ENCODE peak calls at places on chromosomes 2 and 18, in nine cellular contexts. One of them, this sample, is unnamed.

GRCh38 chr2:238423561-238424312 is 3.0 kb upstream of the ASB1 start:
- DNase-seq in fibroblast of lung: peak
- DNase-seq in kidney: no peak
- DNase-seq in endodermal cell: no peak
- DNase-seq in IMR-90: peak
- DNase-seq in mesendoderm: no peak
- DNase-seq in HepG2: no peak
- DNase-seq in mesenchymal stem cell: no peak
- DNase-seq in HCT116: no peak
- DNase-seq in this sample: peak

GRCh38 chr2:122083256-122084048 is 328.0 kb downstream of the TSN start:
- DNase-seq in HepG2: no peak
- DNase-seq in fibroblast of lung: no peak
- DNase-seq in mesenchymal stem cell: no peak
- DNase-seq in mesendoderm: no peak
- DNase-seq in endodermal cell: no peak
- DNase-seq in IMR-90: no peak
- DNase-seq in HCT116: no peak
- DNase-seq in kidney: no peak
- DNase-seq in this sample: no peak

GRCh38 chr18:44495151-44495550 is 185.5 kb upstream of the SETBP1 start:
- DNase-seq in mesenchymal stem cell: no peak
- DNase-seq in IMR-90: no peak
- DNase-seq in fibroblast of lung: no peak
- DNase-seq in HCT116: no peak
- DNase-seq in mesendoderm: peak
- DNase-seq in endodermal cell: no peak
- DNase-seq in HepG2: no peak
- DNase-seq in kidney: no peak
- DNase-seq in this sample: no peak

GRCh38 chr2:138249207-138249606 is 252.4 kb upstream of the SPOPL start:
- DNase-seq in kidney: no peak
- DNase-seq in HepG2: no peak
- DNase-seq in fibroblast of lung: no peak
- DNase-seq in endodermal cell: no peak
- DNase-seq in IMR-90: no peak
- DNase-seq in HCT116: no peak
- DNase-seq in mesendoderm: no peak
- DNase-seq in mesenchymal stem cell: no peak
- DNase-seq in this sample: no peak

GRCh38 chr18:40048886-40049650 is 1906.0 kb upstream of the PIK3C3 start:
- DNase-seq in HepG2: no peak
- DNase-seq in fibroblast of lung: no peak
- DNase-seq in mesendoderm: peak
- DNase-seq in HCT116: no peak
- DNase-seq in kidney: no peak
- DNase-seq in mesenchymal stem cell: no peak
- DNase-seq in endodermal cell: no peak
- DNase-seq in IMR-90: no peak
- DNase-seq in this sample: no peak

GRCh38 chr2:176812376-176812775 is 400.2 kb upstream of the HNRNPA3 start:
- DNase-seq in mesendoderm: no peak
- DNase-seq in IMR-90: no peak
- DNase-seq in HCT116: no peak
- DNase-seq in HepG2: no peak
- DNase-seq in fibroblast of lung: no peak
- DNase-seq in mesenchymal stem cell: no peak
- DNase-seq in kidney: no peak
- DNase-seq in endodermal cell: no peak
- DNase-seq in this sample: no peak

GRCh38 chr18:31274915-31275314 is 43.0 kb upstream of the DSG1 start:
- DNase-seq in HepG2: peak
- DNase-seq in fibroblast of lung: peak
- DNase-seq in IMR-90: no peak
- DNase-seq in mesendoderm: no peak
- DNase-seq in HCT116: peak
- DNase-seq in kidney: no peak
- DNase-seq in endodermal cell: no peak
- DNase-seq in mesenchymal stem cell: peak
- DNase-seq in this sample: peak

GRCh38 chr2:19351499-19351898 is 6.9 kb downstream of the OSR1 start:
- DNase-seq in endodermal cell: peak
- DNase-seq in HCT116: no peak
- DNase-seq in fibroblast of lung: no peak
- DNase-seq in HepG2: no peak
- DNase-seq in mesendoderm: peak
- DNase-seq in IMR-90: no peak
- DNase-seq in kidney: no peak
- DNase-seq in mesenchymal stem cell: no peak
- DNase-seq in this sample: no peak

GRCh38 chr2:183898641-183899040 is 699.7 kb upstream of the ZNF804A start:
- DNase-seq in mesendoderm: peak
- DNase-seq in fibroblast of lung: peak
- DNase-seq in HepG2: no peak
- DNase-seq in endodermal cell: no peak
- DNase-seq in kidney: no peak
- DNase-seq in HCT116: no peak
- DNase-seq in IMR-90: no peak
- DNase-seq in mesenchymal stem cell: no peak
- DNase-seq in this sample: no peak

GRCh38 chr2:151478011-151478410 is 68.3 kb downstream of the RIF1 start:
- DNase-seq in IMR-90: peak
- DNase-seq in endodermal cell: no peak
- DNase-seq in HCT116: no peak
- DNase-seq in kidney: no peak
- DNase-seq in HepG2: no peak
- DNase-seq in mesendoderm: no peak
- DNase-seq in fibroblast of lung: peak
- DNase-seq in mesenchymal stem cell: no peak
- DNase-seq in this sample: peak

GRCh38 chr2:237022533-237022932 is 63.2 kb upstream of the COPS8 start:
- DNase-seq in endodermal cell: no peak
- DNase-seq in IMR-90: no peak
- DNase-seq in fibroblast of lung: no peak
- DNase-seq in HCT116: no peak
- DNase-seq in mesendoderm: no peak
- DNase-seq in kidney: no peak
- DNase-seq in mesenchymal stem cell: no peak
- DNase-seq in HepG2: no peak
- DNase-seq in this sample: no peak

GRCh38 chr18:36441872-36442271 is 144.4 kb downstream of the FHOD3 start:
- DNase-seq in endodermal cell: no peak
- DNase-seq in HCT116: no peak
- DNase-seq in mesenchymal stem cell: peak
- DNase-seq in IMR-90: peak
- DNase-seq in mesendoderm: no peak
- DNase-seq in fibroblast of lung: peak
- DNase-seq in kidney: no peak
- DNase-seq in HepG2: no peak
- DNase-seq in this sample: peak

GRCh38 chr2:176174850-176175728 is 13.4 kb upstream of the HOXD1 start:
- DNase-seq in mesendoderm: peak
- DNase-seq in fibroblast of lung: peak
- DNase-seq in HepG2: no peak
- DNase-seq in IMR-90: no peak
- DNase-seq in mesenchymal stem cell: no peak
- DNase-seq in kidney: peak
- DNase-seq in endodermal cell: peak
- DNase-seq in HCT116: no peak
- DNase-seq in this sample: no peak

GRCh38 chr2:21820271-21820670 is 696.5 kb downstream of the TDRD15 start:
- DNase-seq in kidney: no peak
- DNase-seq in HCT116: no peak
- DNase-seq in mesenchymal stem cell: peak
- DNase-seq in HepG2: no peak
- DNase-seq in fibroblast of lung: no peak
- DNase-seq in mesendoderm: no peak
- DNase-seq in IMR-90: peak
- DNase-seq in endodermal cell: no peak
- DNase-seq in this sample: no peak

GRCh38 chr2:23588788-23589187 is 203.8 kb downstream of the KLHL29 start:
- DNase-seq in mesenchymal stem cell: no peak
- DNase-seq in IMR-90: peak
- DNase-seq in fibroblast of lung: no peak
- DNase-seq in endodermal cell: no peak
- DNase-seq in HCT116: no peak
- DNase-seq in mesendoderm: no peak
- DNase-seq in kidney: peak
- DNase-seq in HepG2: no peak
- DNase-seq in this sample: no peak

GRCh38 chr2:55966431-55967118 is 43.0 kb upstream of the EFEMP1 start:
- DNase-seq in kidney: peak
- DNase-seq in fibroblast of lung: peak
- DNase-seq in mesenchymal stem cell: no peak
- DNase-seq in IMR-90: peak
- DNase-seq in mesendoderm: no peak
- DNase-seq in endodermal cell: no peak
- DNase-seq in HepG2: no peak
- DNase-seq in HCT116: no peak
- DNase-seq in this sample: no peak

GRCh38 chr18:53944721-53945120 is 279.7 kb downstream of the MBD2 start:
- DNase-seq in HCT116: no peak
- DNase-seq in kidney: no peak
- DNase-seq in mesenchymal stem cell: no peak
- DNase-seq in endodermal cell: no peak
- DNase-seq in IMR-90: no peak
- DNase-seq in fibroblast of lung: no peak
- DNase-seq in mesendoderm: peak
- DNase-seq in HepG2: no peak
- DNase-seq in this sample: no peak

GRCh38 chr2:219250044-219250781 is 2.8 kb upstream of the TUBA4B start:
- DNase-seq in kidney: peak
- DNase-seq in IMR-90: peak
- DNase-seq in fibroblast of lung: no peak
- DNase-seq in HepG2: no peak
- DNase-seq in mesendoderm: no peak
- DNase-seq in HCT116: no peak
- DNase-seq in endodermal cell: no peak
- DNase-seq in mesenchymal stem cell: peak
- DNase-seq in this sample: no peak

DNA sequence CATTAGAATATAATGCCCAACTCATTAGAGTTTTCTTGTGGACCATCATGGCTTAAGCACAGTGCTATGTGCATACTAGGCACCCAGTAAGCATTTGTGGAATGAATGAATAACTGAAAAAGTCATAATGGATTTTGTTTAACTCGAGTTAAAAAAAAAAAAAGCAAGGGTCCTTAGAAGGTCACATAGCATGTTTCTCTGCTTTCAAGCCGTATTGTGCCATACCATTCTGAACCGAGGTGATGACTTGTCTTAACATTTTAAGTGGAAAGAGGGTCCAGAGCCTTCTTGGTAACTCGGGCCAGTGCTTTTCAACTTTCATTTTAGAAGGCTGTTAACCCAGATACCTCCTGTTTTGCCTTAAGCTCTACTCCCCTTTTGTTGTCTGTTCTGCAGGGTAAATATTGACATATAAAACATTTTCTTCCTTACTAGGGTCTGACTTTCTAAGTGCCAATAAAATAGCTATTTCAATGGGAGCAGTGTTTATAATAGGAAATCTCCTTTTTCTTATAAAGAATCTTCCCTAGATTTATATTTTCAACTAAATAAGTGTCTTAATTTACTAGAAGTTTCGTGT is 787 bp upstream of the ADGRF3 start:
- DNase-seq in HepG2: no peak
- DNase-seq in mesendoderm: no peak
- DNase-seq in kidney: no peak
- DNase-seq in IMR-90: peak
- DNase-seq in HCT116: no peak
- DNase-seq in endodermal cell: no peak
- DNase-seq in mesenchymal stem cell: peak
- DNase-seq in fibroblast of lung: peak
- DNase-seq in this sample: peak
- H3K9ac ChIP-seq in HepG2: peak
- H3K9ac ChIP-seq in mesendoderm: peak
- H3K9ac ChIP-seq in kidney: peak
- H3K9ac ChIP-seq in IMR-90: peak
- H3K9ac ChIP-seq in HCT116: peak
- H3K9ac ChIP-seq in endodermal cell: peak
- H3K9ac ChIP-seq in mesenchymal stem cell: peak
- H3K9ac ChIP-seq in fibroblast of lung: peak
- H3K9ac ChIP-seq in this sample: peak

GRCh38 chr2:161078211-161078539 is 82.1 kb upstream of the TANK start:
- DNase-seq in mesendoderm: no peak
- DNase-seq in mesenchymal stem cell: no peak
- DNase-seq in endodermal cell: no peak
- DNase-seq in IMR-90: no peak
- DNase-seq in HepG2: no peak
- DNase-seq in HCT116: no peak
- DNase-seq in fibroblast of lung: no peak
- DNase-seq in kidney: no peak
- DNase-seq in this sample: peak
- H3K27ac ChIP-seq in mesendoderm: no peak
- H3K27ac ChIP-seq in mesenchymal stem cell: no peak
- H3K27ac ChIP-seq in endodermal cell: no peak
- H3K27ac ChIP-seq in IMR-90: no peak
- H3K27ac ChIP-seq in HepG2: no peak
- H3K27ac ChIP-seq in HCT116: no peak
- H3K27ac ChIP-seq in fibroblast of lung: no peak
- H3K27ac ChIP-seq in kidney: no peak
- H3K27ac ChIP-seq in this sample: no peak

GRCh38 chr2:61889212-61889956 is 928 bp upstream of the CCT4 start:
- DNase-seq in HepG2: no peak
- DNase-seq in mesenchymal stem cell: no peak
- DNase-seq in mesendoderm: no peak
- DNase-seq in endodermal cell: peak
- DNase-seq in fibroblast of lung: no peak
- DNase-seq in IMR-90: no peak
- DNase-seq in kidney: peak
- DNase-seq in HCT116: no peak
- DNase-seq in this sample: no peak
- H3K4me3 ChIP-seq in HepG2: peak
- H3K4me3 ChIP-seq in mesenchymal stem cell: peak
- H3K4me3 ChIP-seq in mesendoderm: no peak
- H3K4me3 ChIP-seq in endodermal cell: peak
- H3K4me3 ChIP-seq in fibroblast of lung: peak
- H3K4me3 ChIP-seq in IMR-90: no peak
- H3K4me3 ChIP-seq in kidney: peak
- H3K4me3 ChIP-seq in HCT116: peak
- H3K4me3 ChIP-seq in this sample: peak

DNA sequence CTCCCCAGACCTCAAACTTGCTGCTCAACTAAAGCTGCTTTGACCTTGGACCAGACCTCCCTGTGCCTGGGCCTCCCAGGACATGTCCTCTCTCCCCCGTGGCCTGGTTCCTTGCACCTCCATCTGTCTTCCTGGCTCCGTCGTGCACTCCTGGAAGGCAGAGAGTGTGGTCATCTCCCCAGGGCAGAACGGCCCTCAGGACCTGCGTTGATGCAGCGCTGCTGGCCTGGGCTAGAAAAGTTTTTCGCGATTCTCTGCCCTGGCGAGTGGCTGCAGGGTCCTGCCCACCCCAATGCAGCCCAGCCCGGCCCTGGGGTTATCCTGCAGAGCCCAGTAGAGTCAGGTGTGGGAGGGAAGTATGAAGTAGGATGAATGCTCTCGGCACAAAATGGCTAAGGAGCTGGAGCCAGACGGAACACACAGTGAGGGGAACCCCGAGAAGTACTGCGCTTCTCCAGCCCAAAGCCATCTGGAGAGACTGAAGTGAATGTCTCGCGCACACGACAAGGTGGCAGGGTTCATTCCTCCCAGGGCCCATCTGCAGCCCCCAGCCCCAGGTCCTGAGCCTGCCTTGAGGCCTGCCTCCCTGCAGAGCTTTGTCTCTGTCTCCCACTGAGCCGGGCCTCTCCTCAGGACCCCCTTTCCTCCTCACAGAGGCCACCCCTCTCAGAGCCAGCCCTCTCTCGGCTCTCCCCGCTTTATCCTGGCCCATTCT is 41.7 kb downstream of the ATOH8 start:
- DNase-seq in mesendoderm: no peak
- DNase-seq in endodermal cell: no peak
- DNase-seq in mesenchymal stem cell: no peak
- DNase-seq in kidney: peak
- DNase-seq in fibroblast of lung: no peak
- DNase-seq in HepG2: no peak
- DNase-seq in HCT116: no peak
- DNase-seq in IMR-90: no peak
- DNase-seq in this sample: no peak
- H3K9ac ChIP-seq in mesendoderm: no peak
- H3K9ac ChIP-seq in endodermal cell: no peak
- H3K9ac ChIP-seq in mesenchymal stem cell: no peak
- H3K9ac ChIP-seq in kidney: no peak
- H3K9ac ChIP-seq in fibroblast of lung: no peak
- H3K9ac ChIP-seq in HepG2: no peak
- H3K9ac ChIP-seq in HCT116: no peak
- H3K9ac ChIP-seq in IMR-90: no peak
- H3K9ac ChIP-seq in this sample: no peak